ENCODE peak calls at places on chromosome 3, in four cellular contexts. One of them, this sample, is unnamed.

GRCh38 chr3:49873623-49874022 is 3.9 kb upstream of the CAMKV start:
- DNase-seq in mammary epithelial cell: no peak
- DNase-seq in NCI-H446 treated with DMSO at 0.1 percent for 48 hours: no peak
- DNase-seq in fibroblast of mammary gland: no peak
- DNase-seq in this sample: no peak

GRCh38 chr3:108125550-108126071 is 34.8 kb upstream of the CD47 start:
- DNase-seq in mammary epithelial cell: no peak
- DNase-seq in NCI-H446 treated with DMSO at 0.1 percent for 48 hours: no peak
- DNase-seq in fibroblast of mammary gland: no peak
- DNase-seq in this sample: no peak

GRCh38 chr3:120678331-120678845 is 3.7 kb downstream of the HGD start:
- DNase-seq in mammary epithelial cell: peak
- DNase-seq in NCI-H446 treated with DMSO at 0.1 percent for 48 hours: no peak
- DNase-seq in fibroblast of mammary gland: peak
- DNase-seq in this sample: peak

GRCh38 chr3:120425877-120426276 is 24.9 kb downstream of the FSTL1 start:
- DNase-seq in mammary epithelial cell: no peak
- DNase-seq in NCI-H446 treated with DMSO at 0.1 percent for 48 hours: peak
- DNase-seq in fibroblast of mammary gland: peak
- DNase-seq in this sample: peak

GRCh38 chr3:175005881-175006280 is 146.7 kb downstream of the NAALADL2 start:
- DNase-seq in mammary epithelial cell: no peak
- DNase-seq in NCI-H446 treated with DMSO at 0.1 percent for 48 hours: no peak
- DNase-seq in fibroblast of mammary gland: peak
- DNase-seq in this sample: no peak

GRCh38 chr3:128285042-128285924 is 132.0 kb downstream of the EEFSEC start:
- DNase-seq in mammary epithelial cell: no peak
- DNase-seq in NCI-H446 treated with DMSO at 0.1 percent for 48 hours: no peak
- DNase-seq in fibroblast of mammary gland: no peak
- DNase-seq in this sample: no peak

GRCh38 chr3:197122394-197122793 is 92.8 kb upstream of the MELTF start:
- DNase-seq in mammary epithelial cell: no peak
- DNase-seq in NCI-H446 treated with DMSO at 0.1 percent for 48 hours: no peak
- DNase-seq in fibroblast of mammary gland: no peak
- DNase-seq in this sample: no peak

GRCh38 chr3:127860223-127860622 is 37.9 kb upstream of the MGLL start:
- DNase-seq in mammary epithelial cell: no peak
- DNase-seq in NCI-H446 treated with DMSO at 0.1 percent for 48 hours: no peak
- DNase-seq in fibroblast of mammary gland: no peak
- DNase-seq in this sample: no peak

GRCh38 chr3:190306513-190307163 is 15.6 kb downstream of the CLDN1 start:
- DNase-seq in mammary epithelial cell: peak
- DNase-seq in NCI-H446 treated with DMSO at 0.1 percent for 48 hours: no peak
- DNase-seq in fibroblast of mammary gland: peak
- DNase-seq in this sample: no peak

GRCh38 chr3:194588236-194588635 is 45.0 kb downstream of the TMEM44 start:
- DNase-seq in mammary epithelial cell: no peak
- DNase-seq in NCI-H446 treated with DMSO at 0.1 percent for 48 hours: no peak
- DNase-seq in fibroblast of mammary gland: no peak
- DNase-seq in this sample: no peak

GRCh38 chr3:108847187-108847586 is 24.6 kb downstream of the TRAT1 start:
- DNase-seq in mammary epithelial cell: no peak
- DNase-seq in NCI-H446 treated with DMSO at 0.1 percent for 48 hours: no peak
- DNase-seq in fibroblast of mammary gland: no peak
- DNase-seq in this sample: no peak

GRCh38 chr3:20141841-20142240 is 44.2 kb downstream of the SGO1 start:
- DNase-seq in mammary epithelial cell: no peak
- DNase-seq in NCI-H446 treated with DMSO at 0.1 percent for 48 hours: peak
- DNase-seq in fibroblast of mammary gland: peak
- DNase-seq in this sample: no peak

GRCh38 chr3:195182470-195182795 is 88.5 kb downstream of the XXYLT1 start:
- DNase-seq in mammary epithelial cell: no peak
- DNase-seq in NCI-H446 treated with DMSO at 0.1 percent for 48 hours: peak
- DNase-seq in fibroblast of mammary gland: peak
- DNase-seq in this sample: peak

GRCh38 chr3:66693461-66693912 is 192.7 kb upstream of the LRIG1 start:
- DNase-seq in mammary epithelial cell: no peak
- DNase-seq in NCI-H446 treated with DMSO at 0.1 percent for 48 hours: peak
- DNase-seq in fibroblast of mammary gland: peak
- DNase-seq in this sample: peak

GRCh38 chr3:38353151-38353550 is 6.6 kb downstream of the XYLB start:
- DNase-seq in mammary epithelial cell: no peak
- DNase-seq in NCI-H446 treated with DMSO at 0.1 percent for 48 hours: no peak
- DNase-seq in fibroblast of mammary gland: peak
- DNase-seq in this sample: peak

GRCh38 chr3:147963711-147964110 is 554.5 kb downstream of the ZIC1 start:
- DNase-seq in mammary epithelial cell: no peak
- DNase-seq in NCI-H446 treated with DMSO at 0.1 percent for 48 hours: no peak
- DNase-seq in fibroblast of mammary gland: peak
- DNase-seq in this sample: no peak